ENCODE peak calls at places on chromosomes 2 and 18, in nine cellular contexts. A is NCI-H446 treated with DMSO at 0.1 percent for 48 hours; X is ureter; S is HEK293T; F is RKO; H is activated CD4-positive, alpha-beta T cell treated with anti-CD3 and anti-CD28 coated beads, Interleukin-2, amount 50 U/mL, for 1 hour; G is M059J; R is activated naive CD8-positive, alpha-beta T cell treated with anti-CD3 and anti-CD28 coated beads, Interleukin-2, amount 50 U/mL, for 24 hours; P is activated effector memory CD4-positive, alpha-beta T cell treated with Interleukin-2 at 50 U/mL for 16 hours. M is an unnamed sample.

GRCh38 chr2:102334471-102334870 is 21.1 kb upstream of the IL18R1 start:
- DNase-seq in A (no peak), X (no peak), S (no peak), F (no peak), H (no peak), G (no peak), R (no peak), P (no peak), M (no peak)

GRCh38 chr18:25076980-25077780 is 274.8 kb downstream of the ZNF521 start:
- DNase-seq in A (no peak), X (no peak), S (peak; percentile 19), F (no peak), H (no peak), G (no peak), R (no peak), P (no peak), M (no peak)

GRCh38 chr18:61637905-61638304 is 254.9 kb downstream of the RNF152 start:
- DNase-seq in A (no peak), X (no peak), S (no peak), F (no peak), H (no peak), G (no peak), R (no peak), P (no peak), M (no peak)

GRCh38 chr2:134460583-134460998 is 206.7 kb downstream of the MGAT5 start:
- DNase-seq in A (peak; percentile 22), X (peak; percentile 69), S (peak; percentile 70), F (peak; percentile 53), H (peak; percentile 43), G (peak; percentile 59), R (peak; percentile 18), P (peak; percentile 25), M (peak; percentile 73)

GRCh38 chr2:240459401-240460242 is 24.2 kb downstream of the GPC1 start:
- DNase-seq in A (no peak), X (no peak), S (no peak), F (no peak), H (no peak), G (no peak), R (no peak), P (no peak), M (no peak)

GRCh38 chr2:64260817-64261216 is 116.6 kb upstream of the PELI1 start:
- DNase-seq in A (no peak), X (peak; percentile 49), S (no peak), F (no peak), H (no peak), G (no peak), R (peak; percentile 26), P (peak; percentile 8), M (no peak)

GRCh38 chr2:122755281-122755780 is 999.9 kb downstream of the TSN start:
- DNase-seq in A (no peak), X (no peak), S (no peak), F (no peak), H (no peak), G (no peak), R (no peak), P (no peak), M (no peak)

GRCh38 chr2:237833546-237833945 is 25.9 kb upstream of the RAMP1 start:
- DNase-seq in A (no peak), X (no peak), S (no peak), F (no peak), H (no peak), G (no peak), R (no peak), P (no peak), M (no peak)

GRCh38 chr18:49731860-49732311 is 81.4 kb downstream of the ACAA2 start:
- DNase-seq in A (no peak), X (peak; percentile 51), S (no peak), F (no peak), H (no peak), G (no peak), R (no peak), P (no peak), M (no peak)